ENCODE peak calls at places on chromosome 18, in seven cellular contexts. One of them, this sample, is unnamed.

GRCh38 chr18:22827216-22827615 is 105.9 kb upstream of the RBBP8 start:
- DNase-seq in colonic mucosa: no peak
- DNase-seq in psoas muscle: no peak
- DNase-seq in IMR-90: peak; percentile 45
- DNase-seq in body of pancreas: no peak
- DNase-seq in breast epithelium: no peak
- DNase-seq in pancreas: no peak
- DNase-seq in this sample: no peak

GRCh38 chr18:60838677-60839076 is 466.1 kb upstream of the MC4R start:
- DNase-seq in colonic mucosa: no peak
- DNase-seq in psoas muscle: no peak
- DNase-seq in IMR-90: no peak
- DNase-seq in body of pancreas: no peak
- DNase-seq in breast epithelium: no peak
- DNase-seq in pancreas: no peak
- DNase-seq in this sample: no peak

GRCh38 chr18:2108581-2108980 is 462.7 kb downstream of the METTL4 start:
- DNase-seq in colonic mucosa: no peak
- DNase-seq in psoas muscle: no peak
- DNase-seq in IMR-90: no peak
- DNase-seq in body of pancreas: no peak
- DNase-seq in breast epithelium: no peak
- DNase-seq in pancreas: no peak
- DNase-seq in this sample: no peak

GRCh38 chr18:7548226-7548625 is 18.9 kb upstream of the PTPRM start:
- DNase-seq in colonic mucosa: no peak
- DNase-seq in psoas muscle: no peak
- DNase-seq in IMR-90: no peak
- DNase-seq in body of pancreas: no peak
- DNase-seq in breast epithelium: no peak
- DNase-seq in pancreas: no peak
- DNase-seq in this sample: no peak

GRCh38 chr18:23970161-23971153 is 44.1 kb upstream of the TTC39C start:
- DNase-seq in colonic mucosa: no peak
- DNase-seq in psoas muscle: no peak
- DNase-seq in IMR-90: no peak
- DNase-seq in body of pancreas: no peak
- DNase-seq in breast epithelium: no peak
- DNase-seq in pancreas: no peak
- DNase-seq in this sample: no peak

GRCh38 chr18:52387246-52387645 is 47.2 kb downstream of the DCC start:
- DNase-seq in colonic mucosa: no peak
- DNase-seq in psoas muscle: no peak
- DNase-seq in IMR-90: no peak
- DNase-seq in body of pancreas: no peak
- DNase-seq in breast epithelium: no peak
- DNase-seq in pancreas: no peak
- DNase-seq in this sample: no peak

GRCh38 chr18:71442830-71443229 is 1101.3 kb downstream of the CBLN2 start:
- DNase-seq in colonic mucosa: no peak
- DNase-seq in psoas muscle: no peak
- DNase-seq in IMR-90: no peak
- DNase-seq in body of pancreas: no peak
- DNase-seq in breast epithelium: no peak
- DNase-seq in pancreas: no peak
- DNase-seq in this sample: no peak

GRCh38 chr18:76491801-76492668 is 3.0 kb downstream of the ZNF516 start:
- DNase-seq in colonic mucosa: peak; percentile 56
- DNase-seq in psoas muscle: peak; percentile 75
- DNase-seq in IMR-90: peak; percentile 27
- DNase-seq in body of pancreas: peak; percentile 49
- DNase-seq in breast epithelium: no peak
- DNase-seq in pancreas: peak; percentile 57
- DNase-seq in this sample: no peak

GRCh38 chr18:79378416-79379250 is 17.1 kb upstream of the NFATC1 start:
- DNase-seq in colonic mucosa: peak; percentile 81
- DNase-seq in psoas muscle: peak; percentile 89
- DNase-seq in IMR-90: peak; percentile 74
- DNase-seq in body of pancreas: peak; percentile 74
- DNase-seq in breast epithelium: peak; percentile 70
- DNase-seq in pancreas: peak; percentile 66
- DNase-seq in this sample: no peak

GRCh38 chr18:10518595-10519273 is 7.1 kb upstream of the NAPG start:
- DNase-seq in colonic mucosa: peak; percentile 33
- DNase-seq in psoas muscle: peak; percentile 74
- DNase-seq in IMR-90: peak; percentile 36
- DNase-seq in body of pancreas: peak; percentile 29
- DNase-seq in breast epithelium: no peak
- DNase-seq in pancreas: no peak
- DNase-seq in this sample: no peak

GRCh38 chr18:5914971-5915370 is 19.6 kb upstream of the TMEM200C start:
- DNase-seq in colonic mucosa: no peak
- DNase-seq in psoas muscle: no peak
- DNase-seq in IMR-90: no peak
- DNase-seq in body of pancreas: no peak
- DNase-seq in breast epithelium: no peak
- DNase-seq in pancreas: no peak
- DNase-seq in this sample: no peak

GRCh38 chr18:6683112-6683876 is 46.2 kb upstream of the ARHGAP28 start:
- DNase-seq in colonic mucosa: no peak
- DNase-seq in psoas muscle: no peak
- DNase-seq in IMR-90: no peak
- DNase-seq in body of pancreas: peak; percentile 21
- DNase-seq in breast epithelium: no peak
- DNase-seq in pancreas: no peak
- DNase-seq in this sample: no peak

GRCh38 chr18:69631281-69631680 is 230.6 kb downstream of the DOK6 start:
- DNase-seq in colonic mucosa: no peak
- DNase-seq in psoas muscle: no peak
- DNase-seq in IMR-90: no peak
- DNase-seq in body of pancreas: no peak
- DNase-seq in breast epithelium: no peak
- DNase-seq in pancreas: no peak
- DNase-seq in this sample: no peak

GRCh38 chr18:62341423-62341920 is 16.4 kb downstream of the TNFRSF11A start:
- DNase-seq in colonic mucosa: no peak
- DNase-seq in psoas muscle: no peak
- DNase-seq in IMR-90: no peak
- DNase-seq in body of pancreas: no peak
- DNase-seq in breast epithelium: no peak
- DNase-seq in pancreas: no peak
- DNase-seq in this sample: no peak

GRCh38 chr18:10213526-10213925 is 240.9 kb upstream of the APCDD1 start:
- DNase-seq in colonic mucosa: no peak
- DNase-seq in psoas muscle: no peak
- DNase-seq in IMR-90: peak; percentile 33
- DNase-seq in body of pancreas: no peak
- DNase-seq in breast epithelium: no peak
- DNase-seq in pancreas: no peak
- DNase-seq in this sample: no peak

GRCh38 chr18:13276530-13277520 is 58.3 kb downstream of the LDLRAD4 start:
- DNase-seq in colonic mucosa: no peak
- DNase-seq in psoas muscle: no peak
- DNase-seq in IMR-90: no peak
- DNase-seq in body of pancreas: no peak
- DNase-seq in breast epithelium: peak; percentile 59
- DNase-seq in pancreas: no peak
- DNase-seq in this sample: no peak

GRCh38 chr18:48649231-48649630 is 110.4 kb downstream of the CTIF start:
- DNase-seq in colonic mucosa: no peak
- DNase-seq in psoas muscle: no peak
- DNase-seq in IMR-90: no peak
- DNase-seq in body of pancreas: no peak
- DNase-seq in breast epithelium: no peak
- DNase-seq in pancreas: no peak
- DNase-seq in this sample: no peak
- TF ChIP-seq CTCF in colonic mucosa: no peak
- TF ChIP-seq CTCF in psoas muscle: no peak
- TF ChIP-seq CTCF in IMR-90: no peak
- TF ChIP-seq CTCF in body of pancreas: no peak
- TF ChIP-seq CTCF in breast epithelium: no peak
- TF ChIP-seq CTCF in pancreas: no peak
- TF ChIP-seq CTCF in this sample: no peak

DNA sequence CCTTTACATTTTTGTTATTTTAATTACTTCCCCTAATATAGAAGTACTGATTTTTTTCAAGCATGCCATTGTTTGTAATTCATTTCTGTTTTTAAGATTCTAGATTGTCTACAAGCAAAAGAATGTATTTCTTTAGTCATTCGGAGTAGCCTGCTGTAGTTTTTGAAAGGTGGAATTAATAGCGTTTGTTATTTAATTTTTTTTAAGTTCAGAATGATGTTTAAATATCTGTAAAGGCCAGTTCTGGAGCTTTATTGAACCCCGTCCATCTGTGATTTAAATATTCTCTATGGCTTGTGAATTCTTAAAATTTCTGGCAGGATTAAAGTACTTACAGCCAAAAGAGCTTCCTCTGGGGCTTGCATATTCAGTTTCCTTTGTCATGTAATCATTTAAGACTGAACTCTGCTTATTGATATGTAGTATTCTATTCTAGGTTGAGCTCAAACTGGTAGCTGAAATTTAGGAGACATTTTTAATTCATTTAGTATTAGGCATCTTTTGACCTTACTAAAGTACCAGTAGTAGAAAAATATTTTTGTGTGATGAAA is 5.2 kb downstream of the TGIF1 start:
- DNase-seq in colonic mucosa: no peak
- DNase-seq in psoas muscle: no peak
- DNase-seq in IMR-90: no peak
- DNase-seq in body of pancreas: no peak
- DNase-seq in breast epithelium: no peak
- DNase-seq in pancreas: no peak
- DNase-seq in this sample: no peak
- H3K4me3 ChIP-seq in colonic mucosa: no peak overlapping the region
- H3K4me3 ChIP-seq in psoas muscle: peak overlapping the region; percentile 97
- H3K4me3 ChIP-seq in IMR-90: no peak overlapping the region
- H3K4me3 ChIP-seq in body of pancreas: no peak overlapping the region
- H3K4me3 ChIP-seq in breast epithelium: no peak overlapping the region
- H3K4me3 ChIP-seq in pancreas: no peak overlapping the region
- H3K4me3 ChIP-seq in this sample: peak overlapping the region; percentile 98

DNA sequence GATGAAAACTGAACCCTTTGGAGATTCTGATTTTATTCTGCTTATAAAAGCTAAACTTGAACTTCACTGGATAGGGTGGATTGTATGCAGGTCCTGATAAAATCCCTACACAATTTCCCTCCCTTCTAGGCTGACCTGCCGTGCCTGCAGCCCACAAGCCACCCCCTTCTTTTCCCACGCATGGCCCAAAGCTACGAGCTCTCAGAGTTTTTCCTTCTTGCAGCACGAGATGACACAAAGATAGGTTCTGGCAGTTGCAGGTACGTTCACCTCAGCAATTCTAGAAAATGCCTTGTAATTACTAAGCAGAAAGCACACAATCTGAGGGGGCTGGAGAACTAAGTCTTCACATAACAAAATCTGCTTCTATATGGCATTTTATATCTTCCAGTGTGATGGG is 110.6 kb upstream of the ATP8B1 start:
- DNase-seq in colonic mucosa: no peak
- DNase-seq in psoas muscle: no peak
- DNase-seq in IMR-90: no peak
- DNase-seq in body of pancreas: no peak
- DNase-seq in breast epithelium: no peak
- DNase-seq in pancreas: no peak
- DNase-seq in this sample: no peak
- TF ChIP-seq CTCF in colonic mucosa: no peak
- TF ChIP-seq CTCF in psoas muscle: no peak
- TF ChIP-seq CTCF in IMR-90: no peak
- TF ChIP-seq CTCF in body of pancreas: no peak
- TF ChIP-seq CTCF in breast epithelium: no peak
- TF ChIP-seq CTCF in pancreas: no peak
- TF ChIP-seq CTCF in this sample: no peak

GRCh38 chr18:55310863-55311262 is 277.1 kb downstream of the TCF4 start:
- DNase-seq in colonic mucosa: no peak
- DNase-seq in psoas muscle: no peak
- DNase-seq in IMR-90: no peak
- DNase-seq in body of pancreas: no peak
- DNase-seq in breast epithelium: no peak
- DNase-seq in pancreas: no peak
- DNase-seq in this sample: no peak

GRCh38 chr18:55307505-55307904 is 280.5 kb downstream of the TCF4 start:
- DNase-seq in colonic mucosa: no peak
- DNase-seq in psoas muscle: no peak
- DNase-seq in IMR-90: no peak
- DNase-seq in body of pancreas: no peak
- DNase-seq in breast epithelium: no peak
- DNase-seq in pancreas: no peak
- DNase-seq in this sample: no peak

GRCh38 chr18:55306338-55306737 is 281.7 kb downstream of the TCF4 start:
- DNase-seq in colonic mucosa: no peak
- DNase-seq in psoas muscle: no peak
- DNase-seq in IMR-90: no peak
- DNase-seq in body of pancreas: no peak
- DNase-seq in breast epithelium: no peak
- DNase-seq in pancreas: no peak
- DNase-seq in this sample: no peak

GRCh38 chr18:55309249-55309648 is 278.7 kb downstream of the TCF4 start:
- DNase-seq in colonic mucosa: no peak
- DNase-seq in psoas muscle: no peak
- DNase-seq in IMR-90: no peak
- DNase-seq in body of pancreas: no peak
- DNase-seq in breast epithelium: no peak
- DNase-seq in pancreas: no peak
- DNase-seq in this sample: no peak

GRCh38 chr18:55310044-55310676 is 277.8 kb downstream of the TCF4 start:
- DNase-seq in colonic mucosa: no peak
- DNase-seq in psoas muscle: no peak
- DNase-seq in IMR-90: no peak
- DNase-seq in body of pancreas: no peak
- DNase-seq in breast epithelium: no peak
- DNase-seq in pancreas: no peak
- DNase-seq in this sample: no peak
- H3K4me3 ChIP-seq in colonic mucosa: no peak overlapping the region
- H3K4me3 ChIP-seq in psoas muscle: no peak overlapping the region
- H3K4me3 ChIP-seq in IMR-90: no peak overlapping the region
- H3K4me3 ChIP-seq in body of pancreas: no peak overlapping the region
- H3K4me3 ChIP-seq in breast epithelium: no peak overlapping the region
- H3K4me3 ChIP-seq in pancreas: no peak overlapping the region
- H3K4me3 ChIP-seq in this sample: no peak overlapping the region

GRCh38 chr18:41378628-41379027 is 576.4 kb upstream of the PIK3C3 start:
- DNase-seq in colonic mucosa: no peak
- DNase-seq in psoas muscle: no peak
- DNase-seq in IMR-90: peak; percentile 70
- DNase-seq in body of pancreas: no peak
- DNase-seq in breast epithelium: no peak
- DNase-seq in pancreas: no peak
- DNase-seq in this sample: no peak
- TF ChIP-seq CTCF in colonic mucosa: no peak
- TF ChIP-seq CTCF in psoas muscle: no peak
- TF ChIP-seq CTCF in IMR-90: peak; percentile 69
- TF ChIP-seq CTCF in body of pancreas: no peak
- TF ChIP-seq CTCF in breast epithelium: no peak
- TF ChIP-seq CTCF in pancreas: no peak
- TF ChIP-seq CTCF in this sample: peak; percentile 29